ENCODE peak calls at places on chromosome 18, in five cellular contexts. E, U, G, Z and K are unnamed samples.

GRCh38 chr18:76467371-76468190 is 27.5 kb downstream of the ZNF516 start:
- DNase-seq in E (no peak), G (no peak), Z (no peak), U (no peak), K (peak; percentile 54)

GRCh38 chr18:56661414-56662101 is 10.4 kb downstream of the WDR7 start:
- DNase-seq in Z (no peak), U (no peak), G (no peak), E (no peak), K (peak; percentile 14)

GRCh38 chr18:79524181-79525078 is 128.7 kb downstream of the NFATC1 start:
- DNase-seq in U (no peak), G (no peak), E (no peak), Z (no peak), K (no peak)

GRCh38 chr18:36308711-36309435 is 11.4 kb downstream of the FHOD3 start:
- DNase-seq in E (no peak), Z (no peak), U (no peak), G (no peak), K (no peak)

GRCh38 chr18:42047721-42048120 is 92.7 kb downstream of the PIK3C3 start:
- DNase-seq in U (no peak), E (no peak), G (no peak), Z (no peak), K (peak; percentile 41)

GRCh38 chr18:41731887-41732286 is 223.1 kb upstream of the PIK3C3 start:
- DNase-seq in E (no peak), G (no peak), U (no peak), Z (no peak), K (no peak)

GRCh38 chr18:59220164-59220783 is 316 bp downstream of the GRP start:
- DNase-seq in E (no peak), G (no peak), U (peak; percentile 67), Z (no peak), K (no peak)

GRCh38 chr18:43350176-43350575 is 72.9 kb upstream of the SYT4 start:
- DNase-seq in G (no peak), E (no peak), U (no peak), Z (no peak), K (no peak)